ENCODE peak calls at places on chromosome 17, in seven cellular contexts. H is NCI-H446; Z is hypothalamus; K is activated naive CD8-positive, alpha-beta T cell treated with anti-CD3 and anti-CD28 coated beads, Interleukin-2, amount 50 U/mL, for 24 hours; F is GM04504; S is amniotic stem cell; B is ACHN. N is an unnamed sample.

GRCh38 chr17:42087736-42088705 is 10.3 kb downstream of the ZNF385C start:
- DNase-seq in S (no peak), Z (no peak), K (no peak), B (no peak), F (no peak), H (no peak), N (no peak)

GRCh38 chr17:65547253-65547670 is 14.2 kb downstream of the AXIN2 start:
- DNase-seq in Z (no peak), F (no peak), B (no peak), S (no peak), K (no peak), H (no peak), N (no peak)

GRCh38 chr17:45284176-45285140 is 22.6 kb upstream of the SPATA32 start:
- DNase-seq in K (peak), Z (no peak), B (peak), F (no peak), H (no peak), S (no peak), N (no peak)

GRCh38 chr17:16448490-16448889 is 33.1 kb downstream of the TRPV2 start:
- DNase-seq in K (no peak), S (no peak), B (no peak), F (no peak), H (no peak), Z (no peak), N (no peak)

GRCh38 chr17:38510424-38511125 is 82.3 kb downstream of the ARHGAP23 start:
- DNase-seq in Z (no peak), B (no peak), F (no peak), K (no peak), H (no peak), S (no peak), N (no peak)

GRCh38 chr17:16287563-16288027 is 65.7 kb downstream of the CENPV start:
- DNase-seq in H (no peak), Z (no peak), K (peak), B (peak), S (peak), F (no peak), N (no peak)

GRCh38 chr17:16486373-16487250 is 5.4 kb downstream of the LRRC75A start:
- DNase-seq in H (peak), S (no peak), B (peak), F (peak), Z (peak), K (no peak), N (no peak)

GRCh38 chr17:45103269-45103795 is 29.0 kb downstream of the PLCD3 start:
- DNase-seq in F (no peak), S (no peak), B (no peak), K (no peak), H (no peak), Z (no peak), N (no peak)

GRCh38 chr17:81884968-81885367 is 6.4 kb downstream of the ALYREF start:
- DNase-seq in B (no peak), H (no peak), Z (no peak), S (no peak), F (no peak), K (no peak), N (no peak)

GRCh38 chr17:81338301-81339179 is 43.4 kb upstream of the SLC38A10 start:
- DNase-seq in S (no peak), Z (no peak), F (no peak), H (no peak), K (no peak), B (no peak), N (no peak)

GRCh38 chr17:17019891-17020456 is 22.3 kb upstream of the MPRIP start:
- DNase-seq in H (no peak), S (no peak), B (no peak), Z (no peak), F (no peak), K (no peak), N (no peak)

GRCh38 chr17:12256380-12256995 is 235.8 kb downstream of the MAP2K4 start:
- DNase-seq in H (no peak), K (peak), S (peak), B (peak), F (peak), Z (no peak), N (peak)

GRCh38 chr17:48915459-48916282 is 7.5 kb downstream of the UBE2Z start:
- DNase-seq in Z (no peak), F (peak), K (peak), H (no peak), B (peak), S (peak), N (peak)

GRCh38 chr17:7557825-7558543 is 566 bp upstream of the TNFSF13 start:
- DNase-seq in K (peak), B (peak), Z (peak), H (no peak), F (no peak), S (no peak), N (no peak)

GRCh38 chr17:46994993-46995392 is 15.9 kb upstream of the RPRML start:
- DNase-seq in S (no peak), F (no peak), H (no peak), B (no peak), Z (no peak), K (no peak), N (no peak)

GRCh38 chr17:48589831-48590602 is at the start of gene HOXB3:
- DNase-seq in B (no peak), S (no peak), F (peak), Z (no peak), H (no peak), K (no peak), N (no peak)

GRCh38 chr17:43663383-43663782 is 1.7 kb upstream of the MEOX1 start:
- DNase-seq in B (no peak), S (no peak), K (no peak), F (no peak), Z (no peak), H (no peak), N (no peak)

GRCh38 chr17:82228278-82228841 is 482 bp upstream of the SLC16A3 start:
- DNase-seq in F (no peak), K (peak), B (no peak), S (no peak), Z (no peak), H (no peak), N (no peak)

GRCh38 chr17:80737106-80738019 is 192.7 kb downstream of the RPTOR start:
- DNase-seq in Z (no peak), B (no peak), F (no peak), S (no peak), K (no peak), H (no peak), N (no peak)

GRCh38 chr17:76365256-76365903 is 11.7 kb upstream of the PRPSAP1 start:
- DNase-seq in F (no peak), K (no peak), S (no peak), B (no peak), H (no peak), Z (no peak), N (no peak)

GRCh38 chr17:36941265-36942021 is 4.2 kb downstream of the LHX1 start:
- DNase-seq in B (no peak), F (no peak), S (no peak), Z (no peak), H (no peak), K (no peak), N (no peak)

GRCh38 chr17:83056583-83057396 is 22.6 kb upstream of the METRNL start:
- DNase-seq in Z (no peak), H (no peak), B (no peak), K (no peak), F (no peak), S (no peak), N (no peak)

GRCh38 chr17:40986920-40987319 is 2.8 kb upstream of the KRT40 start:
- DNase-seq in K (no peak), S (no peak), F (no peak), Z (no peak), H (no peak), B (no peak), N (no peak)

GRCh38 chr17:9367186-9367585 is 208.4 kb downstream of the STX8 start:
- DNase-seq in Z (no peak), B (no peak), F (no peak), S (no peak), K (no peak), H (no peak), N (no peak)

GRCh38 chr17:80866050-80866793 is 125.4 kb upstream of the CHMP6 start:
- DNase-seq in S (no peak), Z (peak), K (peak), H (peak), F (no peak), B (peak), N (peak)

GRCh38 chr17:42436401-42436800 is 13.3 kb upstream of the CAVIN1 start:
- DNase-seq in S (peak), H (no peak), Z (no peak), B (no peak), F (peak), K (no peak), N (peak)

GRCh38 chr17:64498308-64499203 is 1.7 kb upstream of the POLG2 start:
- DNase-seq in H (peak), Z (no peak), B (peak), S (no peak), F (no peak), K (no peak), N (no peak)

GRCh38 chr17:14923981-14924380 is 341.1 kb downstream of the PMP22 start:
- DNase-seq in S (no peak), K (no peak), F (no peak), B (no peak), H (no peak), Z (no peak), N (no peak)

GRCh38 chr17:40480501-40481003 is 20.9 kb downstream of the TNS4 start:
- DNase-seq in H (no peak), Z (no peak), F (no peak), K (peak), B (no peak), S (no peak), N (no peak)

GRCh38 chr17:77546772-77547201 is 406.0 kb downstream of the SEC14L1 start:
- DNase-seq in K (no peak), B (no peak), F (no peak), Z (no peak), H (no peak), S (no peak), N (no peak)

GRCh38 chr17:67680445-67681224 is 37.1 kb upstream of the NOL11 start:
- DNase-seq in K (no peak), H (no peak), Z (no peak), B (no peak), F (no peak), S (no peak), N (no peak)

GRCh38 chr17:72878975-72879660 is 213.4 kb downstream of the SLC39A11 start:
- DNase-seq in F (no peak), H (no peak), B (no peak), Z (no peak), K (no peak), S (no peak), N (no peak)

GRCh38 chr17:45814622-45815606 is 29.8 kb upstream of the SPPL2C start:
- DNase-seq in S (no peak), F (no peak), H (no peak), B (no peak), Z (peak), K (no peak), N (no peak)

GRCh38 chr17:8004899-8005298 is 2.5 kb downstream of the GUCY2D start:
- DNase-seq in Z (no peak), F (no peak), K (no peak), B (no peak), S (no peak), H (no peak), N (no peak)

GRCh38 chr17:51119415-51120356 is 982 bp downstream of the SPAG9 start:
- DNase-seq in F (peak), H (no peak), S (peak), K (peak), B (peak), Z (peak), N (no peak)

GRCh38 chr17:43526886-43527648 is 19.1 kb downstream of the ETV4 start:
- DNase-seq in B (no peak), Z (no peak), H (no peak), F (no peak), S (no peak), K (no peak), N (no peak)